ENCODE peak calls at places on chromosome 20, in four cellular contexts. N is WTC11, A is ovary, Y is IMR-90. J is an unnamed sample.

GRCh38 chr20:44092551-44093248 is 94.3 kb downstream of the JPH2 start:
- DNase-seq in N (no peak), A (no peak), Y (peak; percentile 49), J (no peak)

GRCh38 chr20:59938696-59939051 is 1.4 kb downstream of the PPP1R3D start:
- DNase-seq in N (no peak), A (no peak), Y (peak; percentile 23), J (no peak)

GRCh38 chr20:33725607-33726264 is 5.6 kb upstream of the PXMP4 start:
- DNase-seq in N (no peak), A (no peak), Y (no peak), J (no peak)

GRCh38 chr20:46689754-46690085 is 476 bp upstream of the TP53RK start:
- DNase-seq in N (no peak), A (no peak), Y (no peak), J (no peak)

GRCh38 chr20:24070679-24071078 is 82.1 kb upstream of the GGTLC1 start:
- DNase-seq in N (no peak), A (no peak), Y (no peak), J (no peak)

GRCh38 chr20:17594443-17594842 is 24.6 kb downstream of the DSTN start:
- DNase-seq in N (no peak), A (no peak), Y (peak; percentile 87), J (no peak)

GRCh38 chr20:35988910-35989463 is 20.6 kb downstream of the CNBD2 start:
- DNase-seq in N (no peak), A (no peak), Y (no peak), J (no peak)

GRCh38 chr20:6045566-6045965 is 8.3 kb downstream of the LRRN4 start:
- DNase-seq in N (no peak), A (no peak), Y (peak; percentile 79), J (no peak)

GRCh38 chr20:10448270-10449156 is 13.4 kb downstream of the SLX4IP start:
- DNase-seq in N (no peak), A (no peak), Y (peak; percentile 48), J (no peak)

GRCh38 chr20:39298116-39298515 is 336.0 kb downstream of the DHX35 start:
- DNase-seq in N (no peak), A (no peak), Y (no peak), J (no peak)

GRCh38 chr20:11849976-11850670 is 67.6 kb upstream of the BTBD3 start:
- DNase-seq in N (no peak), A (no peak), Y (peak; percentile 45), J (no peak)

GRCh38 chr20:36861625-36861874 is 14.4 kb upstream of the TLDC2 start:
- DNase-seq in N (no peak), A (no peak), Y (no peak), J (no peak)

J was measured in frontal cortex.